ENCODE peak calls at places on chromosome 4, in ten cellular contexts. X, C, P, Y, N, W, H, I, G and L are unnamed samples.
A peak's percentile ranks its signal among the peaks of the same experiment; 100 is the strongest.

GRCh38 chr4:118964891-118965411 is 76.3 kb downstream of the SYNPO2 start:
- DNase-seq in C (no peak), X (no peak), N (no peak), G (no peak), W (no peak), Y (no peak), H (no peak), I (peak; percentile 62), P (no peak), L (no peak)

GRCh38 chr4:2363951-2364653 is 54.3 kb downstream of the ZFYVE28 start:
- DNase-seq in G (no peak), N (peak; percentile 43), W (no peak), Y (no peak), I (no peak), X (no peak), C (no peak), H (no peak), P (no peak), L (no peak)

GRCh38 chr4:114539985-114540384 is 58.6 kb upstream of the UGT8 start:
- DNase-seq in Y (no peak), W (no peak), C (no peak), I (no peak), H (no peak), X (no peak), P (no peak), G (no peak), N (no peak), L (no peak)

GRCh38 chr4:6345096-6345830 is 75.6 kb downstream of the WFS1 start:
- DNase-seq in X (no peak), G (no peak), H (no peak), P (no peak), I (no peak), C (no peak), N (peak; percentile 14), W (no peak), Y (no peak), L (no peak)

GRCh38 chr4:10917475-10918103 is 233.0 kb upstream of the CLNK start:
- DNase-seq in X (no peak), C (no peak), N (no peak), G (peak; percentile 22), H (peak; percentile 24), P (no peak), W (no peak), I (no peak), Y (no peak), L (no peak)

GRCh38 chr4:39365931-39366771 is at the start of gene RFC1:
- DNase-seq in X (peak; percentile 91), Y (peak; percentile 38), P (peak; percentile 81), N (peak; percentile 97), C (peak; percentile 92), I (peak; percentile 87), G (peak; percentile 96), W (peak; percentile 93), H (peak; percentile 91), L (peak; percentile 100)

GRCh38 chr4:83993774-83994173 is 457.9 kb downstream of the GPAT3 start:
- DNase-seq in Y (no peak), H (no peak), X (no peak), G (no peak), I (no peak), C (no peak), N (no peak), W (no peak), P (no peak), L (no peak)

GRCh38 chr4:185190001-185190856 is 13.6 kb downstream of the CFAP97 start:
- DNase-seq in H (no peak), I (no peak), Y (no peak), X (no peak), C (no peak), P (no peak), G (no peak), N (no peak), W (no peak), L (no peak)

GRCh38 chr4:124907881-124908280 is 195.3 kb upstream of the ANKRD50 start:
- DNase-seq in X (peak; percentile 1), N (no peak), I (peak; percentile 84), Y (no peak), C (no peak), W (no peak), P (no peak), G (no peak), H (no peak), L (no peak)